ENCODE peak calls at places on chromosomes 16 and 17, in nine cellular contexts. One of them, this sample, is unnamed. For H3K4me1, the result is how much of the 10 kb centered on the place peaks cover.

GRCh38 chr16:66930189-66930588 is 4.0 kb downstream of the CIAO2B start:
- DNase-seq in heart left ventricle: no peak
- DNase-seq in CD8-positive, alpha-beta memory T cell: no peak
- DNase-seq in neural progenitor cell: no peak
- DNase-seq in A549: no peak
- DNase-seq in PC-3: peak
- DNase-seq in CD4-positive, alpha-beta memory T cell: no peak
- DNase-seq in astrocyte: peak
- DNase-seq in left ventricle myocardium inferior: no peak
- DNase-seq in this sample: no peak

GRCh38 chr16:28264656-28265055 is 27.7 kb upstream of the SBK1 start:
- DNase-seq in heart left ventricle: no peak
- DNase-seq in CD8-positive, alpha-beta memory T cell: no peak
- DNase-seq in neural progenitor cell: no peak
- DNase-seq in A549: no peak
- DNase-seq in PC-3: no peak
- DNase-seq in CD4-positive, alpha-beta memory T cell: no peak
- DNase-seq in astrocyte: no peak
- DNase-seq in left ventricle myocardium inferior: no peak
- DNase-seq in this sample: peak

GRCh38 chr16:29958756-29959155 is 3.1 kb upstream of the TMEM219 start:
- DNase-seq in heart left ventricle: no peak
- DNase-seq in CD8-positive, alpha-beta memory T cell: no peak
- DNase-seq in neural progenitor cell: no peak
- DNase-seq in A549: no peak
- DNase-seq in PC-3: no peak
- DNase-seq in CD4-positive, alpha-beta memory T cell: no peak
- DNase-seq in astrocyte: no peak
- DNase-seq in left ventricle myocardium inferior: no peak
- DNase-seq in this sample: no peak

GRCh38 chr16:54846761-54847160 is 83.9 kb upstream of the IRX5 start:
- DNase-seq in heart left ventricle: no peak
- DNase-seq in CD8-positive, alpha-beta memory T cell: no peak
- DNase-seq in neural progenitor cell: no peak
- DNase-seq in A549: no peak
- DNase-seq in PC-3: peak
- DNase-seq in CD4-positive, alpha-beta memory T cell: no peak
- DNase-seq in astrocyte: peak
- DNase-seq in left ventricle myocardium inferior: no peak
- DNase-seq in this sample: peak

GRCh38 chr17:8125947-8126305 is 2.0 kb upstream of the HES7 start:
- DNase-seq in heart left ventricle: no peak
- DNase-seq in CD8-positive, alpha-beta memory T cell: no peak
- DNase-seq in neural progenitor cell: peak
- DNase-seq in A549: no peak
- DNase-seq in PC-3: peak
- DNase-seq in CD4-positive, alpha-beta memory T cell: peak
- DNase-seq in astrocyte: no peak
- DNase-seq in left ventricle myocardium inferior: no peak
- DNase-seq in this sample: peak

GRCh38 chr16:64957246-64957645 is 164.6 kb downstream of the CDH11 start:
- DNase-seq in heart left ventricle: no peak
- DNase-seq in CD8-positive, alpha-beta memory T cell: no peak
- DNase-seq in neural progenitor cell: no peak
- DNase-seq in A549: no peak
- DNase-seq in PC-3: no peak
- DNase-seq in CD4-positive, alpha-beta memory T cell: no peak
- DNase-seq in astrocyte: peak
- DNase-seq in left ventricle myocardium inferior: no peak
- DNase-seq in this sample: no peak

GRCh38 chr17:2174471-2175293 is 119.8 kb downstream of the HIC1 start:
- DNase-seq in heart left ventricle: peak
- DNase-seq in CD8-positive, alpha-beta memory T cell: no peak
- DNase-seq in neural progenitor cell: no peak
- DNase-seq in A549: no peak
- DNase-seq in PC-3: no peak
- DNase-seq in CD4-positive, alpha-beta memory T cell: no peak
- DNase-seq in astrocyte: peak
- DNase-seq in left ventricle myocardium inferior: peak
- DNase-seq in this sample: no peak

GRCh38 chr16:4496305-4496704 is 20.1 kb downstream of the HMOX2 start:
- DNase-seq in heart left ventricle: no peak
- DNase-seq in CD8-positive, alpha-beta memory T cell: no peak
- DNase-seq in neural progenitor cell: no peak
- DNase-seq in A549: no peak
- DNase-seq in PC-3: peak
- DNase-seq in CD4-positive, alpha-beta memory T cell: no peak
- DNase-seq in astrocyte: peak
- DNase-seq in left ventricle myocardium inferior: no peak
- DNase-seq in this sample: no peak

GRCh38 chr17:17304521-17304985 is 1.4 kb downstream of the NT5M start:
- DNase-seq in heart left ventricle: no peak
- DNase-seq in CD8-positive, alpha-beta memory T cell: peak
- DNase-seq in neural progenitor cell: no peak
- DNase-seq in A549: no peak
- DNase-seq in PC-3: no peak
- DNase-seq in CD4-positive, alpha-beta memory T cell: peak
- DNase-seq in astrocyte: no peak
- DNase-seq in left ventricle myocardium inferior: no peak
- DNase-seq in this sample: no peak

GRCh38 chr16:69589434-69590269 is 23.9 kb downstream of the NFAT5 start:
- DNase-seq in heart left ventricle: no peak
- DNase-seq in CD8-positive, alpha-beta memory T cell: no peak
- DNase-seq in neural progenitor cell: no peak
- DNase-seq in A549: no peak
- DNase-seq in PC-3: no peak
- DNase-seq in CD4-positive, alpha-beta memory T cell: no peak
- DNase-seq in astrocyte: no peak
- DNase-seq in left ventricle myocardium inferior: no peak
- DNase-seq in this sample: no peak

GRCh38 chr16:3520398-3520797 is 19.6 kb downstream of the CLUAP1 start:
- DNase-seq in heart left ventricle: no peak
- DNase-seq in CD8-positive, alpha-beta memory T cell: no peak
- DNase-seq in neural progenitor cell: no peak
- DNase-seq in A549: no peak
- DNase-seq in PC-3: no peak
- DNase-seq in CD4-positive, alpha-beta memory T cell: no peak
- DNase-seq in astrocyte: peak
- DNase-seq in left ventricle myocardium inferior: no peak
- DNase-seq in this sample: no peak

GRCh38 chr17:27245230-27245696 is 48.7 kb upstream of the WSB1 start:
- DNase-seq in heart left ventricle: peak
- DNase-seq in CD8-positive, alpha-beta memory T cell: peak
- DNase-seq in neural progenitor cell: peak
- DNase-seq in A549: peak
- DNase-seq in PC-3: peak
- DNase-seq in CD4-positive, alpha-beta memory T cell: peak
- DNase-seq in astrocyte: peak
- DNase-seq in left ventricle myocardium inferior: peak
- DNase-seq in this sample: peak

GRCh38 chr17:74863420-74864296 is 4.0 kb upstream of the GRIN2C start:
- DNase-seq in heart left ventricle: no peak
- DNase-seq in CD8-positive, alpha-beta memory T cell: no peak
- DNase-seq in neural progenitor cell: no peak
- DNase-seq in A549: no peak
- DNase-seq in PC-3: peak
- DNase-seq in CD4-positive, alpha-beta memory T cell: no peak
- DNase-seq in astrocyte: no peak
- DNase-seq in left ventricle myocardium inferior: no peak
- DNase-seq in this sample: no peak

GRCh38 chr16:53817117-53817516 is 113.2 kb downstream of the FTO start:
- DNase-seq in heart left ventricle: no peak
- DNase-seq in CD8-positive, alpha-beta memory T cell: no peak
- DNase-seq in neural progenitor cell: no peak
- DNase-seq in A549: peak
- DNase-seq in PC-3: peak
- DNase-seq in CD4-positive, alpha-beta memory T cell: no peak
- DNase-seq in astrocyte: peak
- DNase-seq in left ventricle myocardium inferior: no peak
- DNase-seq in this sample: no peak

GRCh38 chr16:13236308-13236707 is 334.9 kb downstream of the SHISA9 start:
- DNase-seq in heart left ventricle: no peak
- DNase-seq in CD8-positive, alpha-beta memory T cell: no peak
- DNase-seq in neural progenitor cell: no peak
- DNase-seq in A549: no peak
- DNase-seq in PC-3: no peak
- DNase-seq in CD4-positive, alpha-beta memory T cell: no peak
- DNase-seq in astrocyte: no peak
- DNase-seq in left ventricle myocardium inferior: no peak
- DNase-seq in this sample: no peak

GRCh38 chr17:38325221-38325851 is 18.4 kb downstream of the GPR179 start:
- DNase-seq in heart left ventricle: no peak
- DNase-seq in CD8-positive, alpha-beta memory T cell: no peak
- DNase-seq in neural progenitor cell: peak
- DNase-seq in A549: no peak
- DNase-seq in PC-3: no peak
- DNase-seq in CD4-positive, alpha-beta memory T cell: no peak
- DNase-seq in astrocyte: no peak
- DNase-seq in left ventricle myocardium inferior: no peak
- DNase-seq in this sample: no peak

GRCh38 chr17:19645608-19646250 is 2.8 kb upstream of the ALDH3A2 start:
- DNase-seq in heart left ventricle: no peak
- DNase-seq in CD8-positive, alpha-beta memory T cell: peak
- DNase-seq in neural progenitor cell: peak
- DNase-seq in A549: peak
- DNase-seq in PC-3: peak
- DNase-seq in CD4-positive, alpha-beta memory T cell: peak
- DNase-seq in astrocyte: peak
- DNase-seq in left ventricle myocardium inferior: no peak
- DNase-seq in this sample: peak

GRCh38 chr16:15523092-15523541 is 88.7 kb downstream of the BMERB1 start:
- DNase-seq in heart left ventricle: no peak
- DNase-seq in CD8-positive, alpha-beta memory T cell: no peak
- DNase-seq in neural progenitor cell: peak
- DNase-seq in A549: no peak
- DNase-seq in PC-3: no peak
- DNase-seq in CD4-positive, alpha-beta memory T cell: no peak
- DNase-seq in astrocyte: no peak
- DNase-seq in left ventricle myocardium inferior: peak
- DNase-seq in this sample: peak

GRCh38 chr16:10850478-10850850 is 26.5 kb upstream of the CIITA start:
- DNase-seq in heart left ventricle: no peak
- DNase-seq in CD8-positive, alpha-beta memory T cell: no peak
- DNase-seq in neural progenitor cell: no peak
- DNase-seq in A549: no peak
- DNase-seq in PC-3: no peak
- DNase-seq in CD4-positive, alpha-beta memory T cell: no peak
- DNase-seq in astrocyte: no peak
- DNase-seq in left ventricle myocardium inferior: no peak
- DNase-seq in this sample: no peak

GRCh38 chr17:80262291-80262690 is 1.6 kb downstream of the RNF213 start:
- DNase-seq in heart left ventricle: no peak
- DNase-seq in CD8-positive, alpha-beta memory T cell: no peak
- DNase-seq in neural progenitor cell: no peak
- DNase-seq in A549: no peak
- DNase-seq in PC-3: no peak
- DNase-seq in CD4-positive, alpha-beta memory T cell: no peak
- DNase-seq in astrocyte: no peak
- DNase-seq in left ventricle myocardium inferior: no peak
- DNase-seq in this sample: no peak
- H3K4me3 ChIP-seq in heart left ventricle: no peak
- H3K4me3 ChIP-seq in CD8-positive, alpha-beta memory T cell: peak
- H3K4me3 ChIP-seq in neural progenitor cell: no peak
- H3K4me3 ChIP-seq in A549: peak
- H3K4me3 ChIP-seq in PC-3: peak
- H3K4me3 ChIP-seq in CD4-positive, alpha-beta memory T cell: peak
- H3K4me3 ChIP-seq in astrocyte: no peak
- H3K4me3 ChIP-seq in left ventricle myocardium inferior: peak
- H3K4me3 ChIP-seq in this sample: no peak

GRCh38 chr16:58652741-58653140 is 23.1 kb upstream of the CNOT1 start:
- DNase-seq in heart left ventricle: peak
- DNase-seq in CD8-positive, alpha-beta memory T cell: no peak
- DNase-seq in neural progenitor cell: peak
- DNase-seq in A549: no peak
- DNase-seq in PC-3: no peak
- DNase-seq in CD4-positive, alpha-beta memory T cell: no peak
- DNase-seq in astrocyte: no peak
- DNase-seq in left ventricle myocardium inferior: no peak
- DNase-seq in this sample: no peak
- H3K4me1 ChIP-seq in heart left ventricle: under half
- H3K4me1 ChIP-seq in CD8-positive, alpha-beta memory T cell: under half
- H3K4me1 ChIP-seq in neural progenitor cell: under half
- H3K4me1 ChIP-seq in A549: under half
- H3K4me1 ChIP-seq in PC-3: under half
- H3K4me1 ChIP-seq in CD4-positive, alpha-beta memory T cell: under half
- H3K4me1 ChIP-seq in astrocyte: under half
- H3K4me1 ChIP-seq in left ventricle myocardium inferior: under half
- H3K4me1 ChIP-seq in this sample: under half

GRCh38 chr16:56593573-56594291 is 4.4 kb downstream of the MT3 start:
- DNase-seq in heart left ventricle: no peak
- DNase-seq in CD8-positive, alpha-beta memory T cell: no peak
- DNase-seq in neural progenitor cell: no peak
- DNase-seq in A549: no peak
- DNase-seq in PC-3: no peak
- DNase-seq in CD4-positive, alpha-beta memory T cell: no peak
- DNase-seq in astrocyte: no peak
- DNase-seq in left ventricle myocardium inferior: no peak
- DNase-seq in this sample: no peak

GRCh38 chr16:56591377-56592060 is 2.2 kb downstream of the MT3 start:
- DNase-seq in heart left ventricle: no peak
- DNase-seq in CD8-positive, alpha-beta memory T cell: no peak
- DNase-seq in neural progenitor cell: no peak
- DNase-seq in A549: no peak
- DNase-seq in PC-3: no peak
- DNase-seq in CD4-positive, alpha-beta memory T cell: no peak
- DNase-seq in astrocyte: no peak
- DNase-seq in left ventricle myocardium inferior: no peak
- DNase-seq in this sample: no peak

GRCh38 chr16:56588781-56589140 is 567 bp upstream of the MT3 start:
- DNase-seq in heart left ventricle: no peak
- DNase-seq in CD8-positive, alpha-beta memory T cell: no peak
- DNase-seq in neural progenitor cell: no peak
- DNase-seq in A549: no peak
- DNase-seq in PC-3: no peak
- DNase-seq in CD4-positive, alpha-beta memory T cell: no peak
- DNase-seq in astrocyte: no peak
- DNase-seq in left ventricle myocardium inferior: no peak
- DNase-seq in this sample: no peak

GRCh38 chr16:56594292-56594619 is 4.9 kb downstream of the MT3 start:
- DNase-seq in heart left ventricle: no peak
- DNase-seq in CD8-positive, alpha-beta memory T cell: no peak
- DNase-seq in neural progenitor cell: no peak
- DNase-seq in A549: no peak
- DNase-seq in PC-3: no peak
- DNase-seq in CD4-positive, alpha-beta memory T cell: no peak
- DNase-seq in astrocyte: no peak
- DNase-seq in left ventricle myocardium inferior: no peak
- DNase-seq in this sample: no peak

GRCh38 chr16:56589141-56590039 is at the start of gene MT3:
- DNase-seq in heart left ventricle: no peak
- DNase-seq in CD8-positive, alpha-beta memory T cell: no peak
- DNase-seq in neural progenitor cell: peak
- DNase-seq in A549: no peak
- DNase-seq in PC-3: peak
- DNase-seq in CD4-positive, alpha-beta memory T cell: peak
- DNase-seq in astrocyte: no peak
- DNase-seq in left ventricle myocardium inferior: no peak
- DNase-seq in this sample: no peak
- H3K4me3 ChIP-seq in heart left ventricle: peak
- H3K4me3 ChIP-seq in CD8-positive, alpha-beta memory T cell: peak
- H3K4me3 ChIP-seq in neural progenitor cell: peak
- H3K4me3 ChIP-seq in A549: peak
- H3K4me3 ChIP-seq in PC-3: peak
- H3K4me3 ChIP-seq in CD4-positive, alpha-beta memory T cell: peak
- H3K4me3 ChIP-seq in astrocyte: peak
- H3K4me3 ChIP-seq in left ventricle myocardium inferior: peak
- H3K4me3 ChIP-seq in this sample: no peak

GRCh38 chr17:44348988-44349364 is 3.9 kb downstream of the GRN start:
- DNase-seq in heart left ventricle: no peak
- DNase-seq in CD8-positive, alpha-beta memory T cell: no peak
- DNase-seq in neural progenitor cell: no peak
- DNase-seq in A549: no peak
- DNase-seq in PC-3: no peak
- DNase-seq in CD4-positive, alpha-beta memory T cell: no peak
- DNase-seq in astrocyte: no peak
- DNase-seq in left ventricle myocardium inferior: no peak
- DNase-seq in this sample: no peak
- H3K4me1 ChIP-seq in heart left ventricle: under half
- H3K4me1 ChIP-seq in CD8-positive, alpha-beta memory T cell: under half
- H3K4me1 ChIP-seq in neural progenitor cell: under half
- H3K4me1 ChIP-seq in A549: under half
- H3K4me1 ChIP-seq in PC-3: under half
- H3K4me1 ChIP-seq in CD4-positive, alpha-beta memory T cell: under half
- H3K4me1 ChIP-seq in astrocyte: under half
- H3K4me1 ChIP-seq in left ventricle myocardium inferior: under half
- H3K4me1 ChIP-seq in this sample: under half

This sample was measured in Caco-2.